ENCODE peak calls at places on chromosomes 3 and 15, in eight cellular contexts. H, V, Y, D, Z, U, F and N are unnamed samples.

GRCh38 chr3:24479816-24480215 is 14.8 kb downstream of the THRB start:
- DNase-seq in U (no peak), V (no peak), F (no peak), H (no peak), Z (no peak), D (no peak), Y (no peak), N (no peak)

GRCh38 chr15:97984157-97984556 is 23.7 kb downstream of the ARRDC4 start:
- DNase-seq in Z (no peak), Y (no peak), D (no peak), F (no peak), H (no peak), U (no peak), V (no peak), N (no peak)

GRCh38 chr3:144052275-144052674 is 80.7 kb downstream of the DIPK2A start:
- DNase-seq in D (peak), Y (no peak), U (no peak), H (no peak), V (no peak), Z (no peak), F (no peak), N (no peak)

GRCh38 chr3:100500320-100500880 is 8.0 kb downstream of the TMEM45A start:
- DNase-seq in Y (no peak), D (no peak), V (no peak), U (no peak), F (no peak), Z (no peak), H (no peak), N (no peak)

GRCh38 chr3:51718547-51719412 is 11.9 kb downstream of the GRM2 start:
- DNase-seq in Y (peak), D (peak), Z (peak), U (peak), H (peak), F (peak), V (no peak), N (no peak)

GRCh38 chr15:88833688-88834087 is 30.5 kb downstream of the ACAN start:
- DNase-seq in F (no peak), Z (no peak), V (no peak), H (no peak), Y (no peak), U (no peak), D (no peak), N (no peak)

GRCh38 chr15:72180771-72181324 is 16.7 kb downstream of the GRAMD2A start:
- DNase-seq in F (no peak), D (no peak), H (no peak), V (no peak), Z (no peak), Y (no peak), U (no peak), N (peak)

GRCh38 chr3:125593991-125594574 is 1.2 kb downstream of the OSBPL11 start:
- DNase-seq in Z (no peak), D (no peak), Y (no peak), V (no peak), U (no peak), H (no peak), F (no peak), N (no peak)

GRCh38 chr15:69762373-69763148 is 309.9 kb downstream of the RPLP1 start:
- DNase-seq in V (no peak), Y (peak), F (no peak), D (no peak), U (no peak), H (no peak), Z (no peak), N (no peak)

GRCh38 chr3:153881201-153881600 is 240.0 kb upstream of the ARHGEF26 start:
- DNase-seq in Z (no peak), Y (no peak), V (no peak), F (no peak), D (no peak), U (no peak), H (no peak), N (no peak)

GRCh38 chr3:156964562-156964961 is 138.4 kb downstream of the LEKR1 start:
- DNase-seq in H (no peak), V (no peak), Y (no peak), Z (no peak), U (no peak), D (peak), F (no peak), N (no peak)

GRCh38 chr3:41961061-41961749 is 698 bp downstream of the ULK4 start:
- DNase-seq in Y (peak), V (peak), F (peak), U (peak), H (peak), Z (peak), D (peak), N (peak)

GRCh38 chr15:100348578-100348977 is 6.8 kb upstream of the ADAMTS17 start:
- DNase-seq in D (no peak), H (no peak), U (no peak), V (no peak), Y (no peak), Z (no peak), F (no peak), N (no peak)

GRCh38 chr3:13303410-13303809 is 116.7 kb downstream of the NUP210 start:
- DNase-seq in Y (no peak), D (no peak), H (no peak), F (peak), Z (no peak), U (no peak), V (no peak), N (peak)

GRCh38 chr15:63573533-63573932 is 23.7 kb upstream of the FBXL22 start:
- DNase-seq in V (no peak), D (peak), F (no peak), Z (no peak), U (no peak), H (no peak), Y (peak), N (no peak)

GRCh38 chr3:139472380-139473010 is 3.8 kb downstream of the RBP2 start:
- DNase-seq in D (no peak), U (no peak), H (no peak), F (no peak), Y (no peak), Z (no peak), V (no peak), N (no peak)

GRCh38 chr3:45528429-45528828 is 66.1 kb upstream of the LIMD1 start:
- DNase-seq in D (peak), U (no peak), Y (no peak), V (no peak), F (no peak), Z (no peak), H (no peak), N (no peak)

GRCh38 chr15:70466895-70467529 is 296.3 kb downstream of the UACA start:
- DNase-seq in U (peak), H (peak), D (peak), Z (peak), Y (peak), F (peak), V (peak), N (peak)

GRCh38 chr3:189787622-189788021 is 156.4 kb downstream of the TP63 start:
- DNase-seq in Z (no peak), Y (no peak), H (no peak), U (no peak), D (peak), F (no peak), V (no peak), N (no peak)

GRCh38 chr3:77081240-77081661 is 41.4 kb downstream of the ROBO2 start:
- DNase-seq in U (no peak), H (peak), F (no peak), Y (no peak), Z (no peak), V (peak), D (peak), N (no peak)

GRCh38 chr3:125556314-125556713 is 36.3 kb upstream of the SNX4 start:
- DNase-seq in Z (no peak), V (no peak), D (peak), Y (no peak), F (no peak), U (no peak), H (no peak), N (no peak)

GRCh38 chr15:50084932-50085331 is 34.1 kb downstream of the ATP8B4 start:
- DNase-seq in U (no peak), F (no peak), D (no peak), Y (no peak), V (no peak), Z (no peak), H (no peak), N (no peak)
- TF ChIP-seq POLR2A in U (no peak), F (no peak), D (no peak), Y (no peak), V (no peak), Z (no peak), H (no peak), N (no peak)

GRCh38 chr3:49022751-49023171 is 840 bp downstream of the NDUFAF3 start:
- DNase-seq in F (no peak), Z (no peak), U (no peak), H (no peak), D (no peak), V (no peak), Y (no peak), N (no peak)

GRCh38 chr3:49025793-49026520 is 3.2 kb downstream of the IMPDH2 start:
- DNase-seq in D (no peak), Z (no peak), F (no peak), V (no peak), H (no peak), Y (no peak), U (no peak), N (no peak)

GRCh38 chr3:49023775-49024174 is 1.9 kb downstream of the NDUFAF3 start:
- DNase-seq in F (no peak), Z (no peak), H (no peak), U (no peak), Y (no peak), V (no peak), D (no peak), N (no peak)

GRCh38 chr3:49025005-49025792 is 3.3 kb downstream of the NDUFAF3 start:
- DNase-seq in H (no peak), F (no peak), V (no peak), U (no peak), Z (no peak), D (no peak), Y (no peak), N (no peak)

GRCh38 chr3:49024449-49024848 is 2.5 kb downstream of the NDUFAF3 start:
- DNase-seq in Y (no peak), Z (no peak), H (no peak), V (no peak), D (no peak), F (no peak), U (no peak), N (no peak)
- TF ChIP-seq POLR2A in Y (no peak), Z (no peak), H (no peak), V (no peak), D (no peak), F (no peak), U (no peak), N (no peak)

GRCh38 chr15:74383286-74383685 is 15.8 kb upstream of the CYP11A1 start:
- DNase-seq in V (no peak), Y (no peak), Z (no peak), F (no peak), D (no peak), U (no peak), H (no peak), N (peak)

GRCh38 chr15:74385442-74386132 is 18.1 kb upstream of the CYP11A1 start:
- DNase-seq in H (peak), V (no peak), Y (no peak), D (no peak), F (no peak), U (no peak), Z (no peak), N (peak)

GRCh38 chr15:74386496-74387140 is 19.2 kb upstream of the CYP11A1 start:
- DNase-seq in D (no peak), F (no peak), H (peak), Z (no peak), U (no peak), Y (no peak), V (no peak), N (peak)

GRCh38 chr15:74383695-74384565 is 16.5 kb upstream of the CYP11A1 start:
- DNase-seq in H (no peak), V (peak), Z (no peak), Y (peak), F (peak), U (no peak), D (peak), N (peak)

GRCh38 chr15:74384566-74385441 is 17.4 kb upstream of the CYP11A1 start:
- DNase-seq in D (no peak), H (peak), Y (no peak), F (peak), U (no peak), V (no peak), Z (no peak), N (peak)
- TF ChIP-seq POLR2A in D (no peak), H (no peak), Y (no peak), F (no peak), U (no peak), V (no peak), Z (no peak), N (no peak)

GRCh38 chr3:9810846-9811245 is 784 bp downstream of the TTLL3 start:
- DNase-seq in V (no peak), F (no peak), Z (no peak), H (no peak), Y (no peak), U (no peak), D (no peak), N (peak)

GRCh38 chr3:9808345-9809037 is 1.6 kb upstream of the TTLL3 start:
- DNase-seq in U (peak), Y (peak), H (no peak), V (no peak), F (no peak), D (peak), Z (no peak), N (peak)

GRCh38 chr3:9810357-9810726 is 280 bp downstream of the TTLL3 start:
- DNase-seq in H (no peak), Y (no peak), F (no peak), D (no peak), Z (no peak), V (peak), U (no peak), N (no peak)

GRCh38 chr3:9809239-9809614 is 835 bp upstream of the TTLL3 start:
- DNase-seq in H (no peak), F (peak), D (no peak), Z (no peak), V (no peak), U (no peak), Y (no peak), N (no peak)

GRCh38 chr3:9809615-9810356 is at the start of gene TTLL3:
- DNase-seq in D (peak), Y (no peak), H (peak), F (peak), Z (peak), V (peak), U (peak), N (peak)
- TF ChIP-seq POLR2A in D (no peak), Y (no peak), H (peak), F (no peak), Z (peak), V (peak), U (peak), N (no peak)

GRCh38 chr3:187746059-187746453 is 788 bp upstream of the BCL6 start:
- DNase-seq in D (no peak), F (no peak), V (no peak), Z (no peak), H (no peak), Y (no peak), U (no peak), N (no peak)

GRCh38 chr3:187743195-187744141 is 1.8 kb downstream of the BCL6 start:
- DNase-seq in H (peak), V (peak), D (peak), Z (peak), U (peak), Y (peak), F (peak), N (peak)

GRCh38 chr3:187744169-187745151 is 808 bp downstream of the BCL6 start:
- DNase-seq in H (peak), V (peak), U (peak), D (peak), Z (peak), Y (peak), F (peak), N (peak)

GRCh38 chr3:187746479-187747335 is 1.4 kb upstream of the BCL6 start:
- DNase-seq in U (no peak), Y (peak), H (no peak), D (peak), V (peak), F (no peak), Z (no peak), N (no peak)

GRCh38 chr3:187745201-187746058 is at the start of gene BCL6:
- DNase-seq in H (peak), U (peak), V (peak), Z (peak), F (peak), Y (peak), D (peak), N (peak)
- TF ChIP-seq POLR2A in H (peak), U (peak), V (peak), Z (peak), F (no peak), Y (peak), D (peak), N (peak)

GRCh38 chr15:43776718-43777292 is at the start of gene ELL3:
- DNase-seq in Z (peak), Y (peak), V (peak), D (peak), H (peak), F (peak), U (peak), N (peak)

GRCh38 chr15:43779016-43779415 is 2.2 kb upstream of the ELL3 start:
- DNase-seq in D (no peak), U (no peak), H (no peak), V (no peak), Y (no peak), F (no peak), Z (no peak), N (no peak)

GRCh38 chr15:43775411-43775965 is 1.3 kb downstream of the ELL3 start:
- DNase-seq in F (peak), D (peak), H (no peak), U (peak), Y (no peak), Z (peak), V (peak), N (no peak)

GRCh38 chr15:43776101-43776717 is 557 bp downstream of the ELL3 start:
- DNase-seq in U (no peak), F (peak), V (peak), H (no peak), Y (no peak), D (no peak), Z (peak), N (peak)

GRCh38 chr15:43777293-43777819 is 590 bp upstream of the ELL3 start:
- DNase-seq in F (peak), U (no peak), Y (peak), V (peak), D (peak), H (peak), Z (peak), N (peak)
- TF ChIP-seq POLR2A in F (no peak), U (no peak), Y (peak), V (peak), D (no peak), H (peak), Z (no peak), N (no peak)